ENCODE peak calls at places on chromosomes 11 and 22, in ten cellular contexts. F, P, G, O, U, Y, K, C, X and N are unnamed samples.

GRCh38 chr11:9753031-9753430 is 89.2 kb downstream of the SWAP70 start:
- DNase-seq in G (no peak), X (peak), C (peak), P (no peak), F (no peak), O (peak), Y (no peak), U (peak), K (peak), N (peak)

GRCh38 chr11:12124306-12124705 is 13.9 kb downstream of the MICAL2 start:
- DNase-seq in O (no peak), G (no peak), P (no peak), U (no peak), X (no peak), K (no peak), C (no peak), Y (no peak), F (no peak), N (no peak)

GRCh38 chr11:124669193-124669592 is 4.3 kb downstream of the SIAE start:
- DNase-seq in X (peak), O (peak), U (peak), F (peak), Y (no peak), G (peak), C (peak), K (peak), P (peak), N (peak)

GRCh38 chr22:46011627-46012181 is 34.7 kb upstream of the WNT7B start:
- DNase-seq in K (no peak), G (no peak), F (no peak), P (no peak), O (no peak), Y (no peak), U (no peak), X (no peak), C (no peak), N (no peak)

GRCh38 chr11:73206751-73207280 is 11.3 kb upstream of the P2RY2 start:
- DNase-seq in U (no peak), F (no peak), X (no peak), K (peak), C (peak), G (peak), P (no peak), O (no peak), Y (no peak), N (peak)

GRCh38 chr22:31646186-31647019 is 15.6 kb downstream of the PISD start:
- DNase-seq in O (peak), C (peak), P (peak), X (peak), G (peak), F (no peak), K (peak), Y (peak), U (peak), N (peak)

GRCh38 chr22:31139066-31139465 is 1.2 kb downstream of the PLA2G3 start:
- DNase-seq in U (no peak), F (no peak), Y (no peak), K (no peak), C (no peak), O (no peak), G (no peak), P (no peak), X (no peak), N (no peak)

GRCh38 chr22:17638182-17638431 is 450 bp upstream of the BCL2L13 start:
- DNase-seq in Y (no peak), P (no peak), F (no peak), U (no peak), C (no peak), O (no peak), K (no peak), G (no peak), X (no peak), N (peak)

GRCh38 chr11:9535189-9535781 is 38.2 kb upstream of the WEE1 start:
- DNase-seq in Y (no peak), X (peak), O (peak), C (peak), G (peak), U (peak), F (peak), K (peak), P (peak), N (peak)

GRCh38 chr11:69108559-69108958 is 47.2 kb upstream of the SMIM38 start:
- DNase-seq in X (no peak), K (no peak), F (no peak), Y (no peak), U (no peak), O (no peak), G (no peak), C (no peak), P (no peak), N (no peak)

GRCh38 chr11:11349051-11349450 is 4.0 kb downstream of the CSNK2A3 start:
- DNase-seq in K (peak), P (no peak), C (no peak), F (no peak), U (peak), G (no peak), O (peak), Y (no peak), X (peak), N (no peak)

GRCh38 chr11:19890308-19890707 is 177.7 kb downstream of the NAV2 start:
- DNase-seq in O (peak), Y (peak), K (peak), U (peak), G (peak), F (peak), C (peak), X (peak), P (peak), N (peak)

GRCh38 chr11:16759857-16760256 is 21.4 kb downstream of the C11orf58 start:
- DNase-seq in U (no peak), F (no peak), O (no peak), P (peak), K (no peak), Y (no peak), X (no peak), C (peak), G (no peak), N (no peak)

GRCh38 chr11:12669930-12670329 is 4.3 kb upstream of the TEAD1 start:
- DNase-seq in P (no peak), Y (no peak), K (no peak), X (no peak), C (peak), O (no peak), U (no peak), F (no peak), G (no peak), N (peak)

DNA sequence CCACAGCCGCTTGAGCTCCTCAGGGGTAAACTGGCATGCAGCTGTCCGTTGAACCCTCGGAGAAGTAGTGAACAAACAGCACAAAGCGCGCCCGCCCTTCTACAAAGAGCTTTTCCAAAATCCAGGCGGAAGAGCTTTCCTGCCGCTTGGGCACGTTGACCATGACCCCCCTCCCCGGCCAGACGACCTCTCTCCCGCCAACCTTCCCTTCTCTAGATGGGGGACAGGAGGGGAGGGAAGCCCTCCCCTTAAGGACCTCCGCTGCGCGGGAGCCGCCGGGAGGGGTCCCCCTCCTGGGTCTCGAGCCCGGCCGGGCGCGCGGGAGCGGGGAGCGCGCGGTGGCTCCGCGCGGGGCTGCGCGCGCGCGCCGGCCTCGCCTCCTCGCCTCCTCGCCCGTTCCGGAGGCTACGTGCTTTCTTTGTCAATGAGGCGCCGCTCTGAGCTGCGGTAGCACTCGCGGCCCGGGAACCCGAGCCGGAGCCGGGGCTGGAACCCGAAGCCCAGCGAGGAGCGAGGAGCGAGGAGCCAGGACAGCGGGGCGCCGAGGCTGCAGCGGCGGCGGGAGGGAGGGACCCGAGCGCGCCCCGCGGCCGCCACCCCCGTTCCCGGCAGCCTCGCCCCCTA is 118.6 kb downstream of the HIPK3 start:
- DNase-seq in F (peak), U (peak), Y (no peak), P (peak), C (peak), O (peak), K (peak), G (no peak), X (peak), N (no peak)
- H3K4me3 ChIP-seq in F (peak), U (peak), Y (peak), P (peak), C (peak), O (peak), K (peak), G (peak), X (peak), N (peak)

GRCh38 chr11:116182356-116182966 is 590.3 kb downstream of the BUD13 start:
- DNase-seq in G (no peak), U (no peak), Y (no peak), P (no peak), F (no peak), X (no peak), C (no peak), K (no peak), O (no peak), N (no peak)

GRCh38 chr11:116177521-116178220 is 595.1 kb downstream of the BUD13 start:
- DNase-seq in U (no peak), F (no peak), C (peak), O (no peak), P (no peak), K (no peak), G (no peak), Y (no peak), X (no peak), N (no peak)

GRCh38 chr11:116176484-116177005 is 596.2 kb downstream of the BUD13 start:
- DNase-seq in O (no peak), F (no peak), Y (no peak), P (no peak), K (no peak), G (no peak), C (no peak), X (no peak), U (no peak), N (no peak)

GRCh38 chr11:116179346-116179850 is 593.4 kb downstream of the BUD13 start:
- DNase-seq in O (no peak), Y (no peak), G (no peak), X (no peak), P (no peak), K (no peak), C (no peak), U (no peak), F (no peak), N (no peak)

GRCh38 chr11:116180806-116181600 is 591.8 kb downstream of the BUD13 start:
- DNase-seq in C (no peak), X (no peak), G (no peak), K (no peak), P (no peak), Y (no peak), U (no peak), F (no peak), O (no peak), N (no peak)
- H3K4me3 ChIP-seq in C (no peak), X (no peak), G (no peak), K (no peak), P (no peak), Y (no peak), U (no peak), F (no peak), O (no peak), N (no peak)

DNA sequence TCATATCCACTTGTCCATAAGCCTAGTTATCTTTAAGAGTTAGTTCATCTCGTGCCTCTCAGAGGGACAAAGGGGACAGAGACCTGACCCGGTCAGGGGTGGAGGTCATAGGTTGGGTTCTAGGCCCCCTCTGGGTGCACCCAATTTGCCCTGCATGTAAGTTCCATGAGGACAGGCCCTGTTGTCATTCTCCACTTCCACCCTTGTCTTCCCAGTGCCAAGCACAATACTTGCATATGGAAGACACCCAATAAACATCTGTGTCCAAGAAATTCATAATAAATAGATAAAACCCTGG is 1.3 kb upstream of the YIF1A start:
- DNase-seq in O (no peak), K (no peak), U (no peak), Y (no peak), C (no peak), P (no peak), G (no peak), X (no peak), F (no peak), N (no peak)
- H3K4me3 ChIP-seq in O (no peak), K (no peak), U (no peak), Y (peak), C (peak), P (no peak), G (peak), X (no peak), F (peak), N (no peak)

GRCh38 chr11:79894111-79894510 is 453.3 kb upstream of the TENM4 start:
- DNase-seq in K (no peak), C (no peak), F (no peak), O (no peak), Y (no peak), G (no peak), X (no peak), P (no peak), U (no peak), N (no peak)

GRCh38 chr11:79896258-79896657 is 455.4 kb upstream of the TENM4 start:
- DNase-seq in C (peak), X (no peak), Y (no peak), F (no peak), O (no peak), U (no peak), K (no peak), P (no peak), G (no peak), N (peak)
- H3K4me3 ChIP-seq in C (no peak), X (no peak), Y (no peak), F (no peak), O (no peak), U (no peak), K (no peak), P (no peak), G (no peak), N (no peak)

GRCh38 chr11:24759742-24760141 is 262.9 kb downstream of the LUZP2 start:
- DNase-seq in X (no peak), K (no peak), F (no peak), P (no peak), Y (no peak), U (no peak), O (no peak), C (no peak), G (no peak), N (no peak)
- H3K4me3 ChIP-seq in X (no peak), K (no peak), F (no peak), P (no peak), Y (no peak), U (no peak), O (no peak), C (no peak), G (no peak), N (no peak)

GRCh38 chr11:122714021-122714420 is 58.5 kb downstream of the UBASH3B start:
- DNase-seq in P (no peak), G (no peak), F (no peak), C (no peak), U (no peak), K (no peak), Y (no peak), X (no peak), O (no peak), N (no peak)
- H3K4me3 ChIP-seq in P (no peak), G (no peak), F (no peak), C (no peak), U (no peak), K (no peak), Y (no peak), X (no peak), O (no peak), N (no peak)

DNA sequence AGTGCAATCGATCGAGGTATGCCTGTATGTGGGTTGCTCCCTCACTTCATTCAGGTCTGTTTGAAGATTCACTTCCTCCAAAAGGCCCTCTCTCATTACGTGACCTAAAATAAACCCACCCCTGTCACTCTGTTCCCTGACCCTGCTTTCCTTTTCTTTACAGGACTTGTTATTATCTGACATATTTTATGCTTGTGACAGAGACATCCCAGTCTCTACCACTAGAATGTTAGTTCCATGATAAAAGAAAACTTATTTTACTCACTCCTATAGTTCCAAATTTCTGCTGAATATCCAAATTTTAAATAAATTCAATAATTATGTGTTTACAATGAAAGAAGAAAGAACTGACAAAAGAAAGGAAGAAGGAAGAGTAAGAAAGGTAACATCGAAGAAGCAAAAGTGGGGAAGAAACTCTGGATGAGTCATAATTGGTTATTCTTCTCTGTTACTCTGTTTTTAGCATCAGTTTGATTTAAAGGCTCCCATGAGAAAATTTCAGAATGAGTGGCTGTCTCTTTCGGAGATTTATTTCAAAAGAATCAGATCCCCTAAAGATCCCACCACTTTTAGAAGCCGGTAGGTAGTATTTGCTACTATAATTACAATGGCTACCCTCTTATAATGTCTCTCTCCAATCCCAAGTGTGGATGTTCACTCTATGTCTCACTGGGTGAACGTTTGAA is 33.5 kb downstream of the ENTHD1 start:
- DNase-seq in X (no peak), P (no peak), U (no peak), O (no peak), G (no peak), C (no peak), K (no peak), Y (no peak), F (no peak), N (no peak)
- H3K4me3 ChIP-seq in X (no peak), P (no peak), U (no peak), O (no peak), G (no peak), C (no peak), K (no peak), Y (no peak), F (no peak), N (no peak)

GRCh38 chr11:115656041-115656440 is 151.8 kb upstream of the CADM1 start:
- DNase-seq in O (no peak), P (no peak), U (no peak), C (no peak), X (no peak), Y (no peak), K (no peak), G (no peak), F (no peak), N (no peak)

GRCh38 chr11:115657586-115657985 is 153.4 kb upstream of the CADM1 start:
- DNase-seq in K (no peak), U (no peak), F (no peak), Y (no peak), O (no peak), P (no peak), C (no peak), X (no peak), G (no peak), N (peak)

GRCh38 chr11:115656684-115657083 is 152.5 kb upstream of the CADM1 start:
- DNase-seq in P (no peak), G (peak), X (no peak), U (no peak), C (no peak), K (no peak), F (no peak), Y (no peak), O (no peak), N (no peak)

GRCh38 chr11:115660072-115660805 is 156.0 kb upstream of the CADM1 start:
- DNase-seq in P (no peak), C (no peak), F (peak), X (no peak), G (no peak), O (no peak), U (no peak), K (no peak), Y (no peak), N (no peak)

GRCh38 chr11:115659061-115659963 is 155.1 kb upstream of the CADM1 start:
- DNase-seq in X (no peak), G (no peak), F (peak), Y (no peak), P (no peak), C (no peak), U (no peak), K (no peak), O (no peak), N (peak)
- H3K4me3 ChIP-seq in X (no peak), G (no peak), F (peak), Y (peak), P (no peak), C (no peak), U (peak), K (peak), O (peak), N (peak)

GRCh38 chr11:118148240-118148639 is 4.4 kb downstream of the SCN4B start:
- DNase-seq in Y (no peak), O (no peak), K (no peak), F (no peak), P (no peak), C (no peak), U (no peak), G (no peak), X (no peak), N (no peak)

GRCh38 chr11:118145285-118146227 is 7.1 kb downstream of the SCN4B start:
- DNase-seq in C (peak), X (peak), G (peak), K (peak), O (peak), P (peak), F (peak), U (peak), Y (no peak), N (peak)

GRCh38 chr11:118144869-118145268 is 7.8 kb downstream of the SCN4B start:
- DNase-seq in K (no peak), O (no peak), C (no peak), U (no peak), G (no peak), P (no peak), X (no peak), F (no peak), Y (no peak), N (no peak)

GRCh38 chr11:118147502-118147901 is 5.1 kb downstream of the SCN4B start:
- DNase-seq in X (no peak), U (no peak), G (no peak), C (no peak), O (no peak), K (no peak), P (no peak), Y (no peak), F (no peak), N (no peak)

DNA sequence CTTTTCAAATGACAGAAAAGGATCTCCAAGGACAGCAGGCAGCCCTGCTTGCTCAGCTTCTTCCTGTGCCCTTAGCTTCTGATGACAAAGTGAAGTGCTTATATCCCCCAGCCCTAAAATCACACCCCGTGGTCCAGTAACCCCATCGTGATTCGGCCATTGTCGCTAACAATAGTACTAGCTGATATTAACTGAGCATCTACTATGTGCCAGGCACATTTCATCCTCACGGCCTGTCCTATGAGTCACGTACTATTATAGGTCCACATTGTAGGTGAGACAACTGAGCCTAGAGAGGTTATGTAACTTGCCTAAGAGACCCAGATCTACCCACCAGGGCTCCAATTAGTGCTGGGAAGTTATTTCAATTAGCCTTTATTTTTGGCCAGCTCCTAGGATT is 6.1 kb downstream of the SCN4B start:
- DNase-seq in U (no peak), X (no peak), K (no peak), F (no peak), P (no peak), G (no peak), Y (no peak), O (no peak), C (no peak), N (no peak)
- H3K4me3 ChIP-seq in U (no peak), X (no peak), K (no peak), F (no peak), P (no peak), G (no peak), Y (no peak), O (no peak), C (no peak), N (no peak)